ENCODE peak calls at places on chromosomes 2 and 18, in nine cellular contexts. R is posterior cingulate gyrus; C is tibial artery; N is foreskin fibroblast; G is T-helper 17 cell; I is Right ventricle myocardium superior; Y is SIG-M5; F is stimulated activated effector memory CD8-positive, alpha-beta T cell treated with anti-CD3 and anti-CD28 coated beads, Interleukin-12 subunit alpha, Interleukin-12 subunit beta, amount 100 ng/mL, for 72 hours; S is CD4-positive, alpha-beta T cell. P is an unnamed sample.

GRCh38 chr18:32929213-32929612 is 156.4 kb upstream of the KLHL14 start:
- DNase-seq in R (no peak), C (no peak), N (no peak), G (no peak), I (no peak), Y (no peak), F (no peak), S (no peak), P (no peak)

GRCh38 chr2:55500025-55500424 is 19.5 kb upstream of the CFAP36 start:
- DNase-seq in R (no peak), C (no peak), N (peak; percentile 38), G (no peak), I (no peak), Y (no peak), F (no peak), S (no peak), P (no peak)

GRCh38 chr2:127219716-127220090 is 396 bp downstream of the CYP27C1 start:
- DNase-seq in R (no peak), C (no peak), N (no peak), G (no peak), I (no peak), Y (no peak), F (no peak), S (no peak), P (no peak)

GRCh38 chr18:12417687-12418086 is 10.0 kb downstream of the PRELID3A start:
- DNase-seq in R (no peak), C (no peak), N (no peak), G (no peak), I (no peak), Y (no peak), F (no peak), S (no peak), P (no peak)

GRCh38 chr2:128867327-128867726 is 548.7 kb upstream of the HS6ST1 start:
- DNase-seq in R (no peak), C (no peak), N (no peak), G (no peak), I (no peak), Y (no peak), F (no peak), S (no peak), P (no peak)

GRCh38 chr2:224646242-224646846 is 61.2 kb upstream of the CUL3 start:
- DNase-seq in R (no peak), C (no peak), N (no peak), G (no peak), I (no peak), Y (no peak), F (no peak), S (no peak), P (no peak)

GRCh38 chr2:20935168-20935567 is 108.7 kb downstream of the APOB start:
- DNase-seq in R (no peak), C (no peak), N (no peak), G (no peak), I (no peak), Y (no peak), F (no peak), S (no peak), P (no peak)

GRCh38 chr2:18161681-18162080 is 283.2 kb downstream of the KCNS3 start:
- DNase-seq in R (no peak), C (no peak), N (no peak), G (no peak), I (no peak), Y (no peak), F (no peak), S (no peak), P (no peak)

GRCh38 chr2:73366060-73366459 is 19.6 kb upstream of the ALMS1 start:
- DNase-seq in R (no peak), C (no peak), N (no peak), G (no peak), I (no peak), Y (no peak), F (no peak), S (no peak), P (no peak)

GRCh38 chr2:41736105-41736567 is 311.7 kb upstream of the PKDCC start:
- DNase-seq in R (no peak), C (no peak), N (no peak), G (no peak), I (no peak), Y (peak; percentile 10), F (no peak), S (no peak), P (no peak)

GRCh38 chr18:8869696-8870095 is 164.3 kb downstream of the MTCL1 start:
- DNase-seq in R (no peak), C (no peak), N (no peak), G (no peak), I (no peak), Y (no peak), F (no peak), S (no peak), P (peak; percentile 65)

GRCh38 chr2:148853458-148853857 is 21.6 kb upstream of the KIF5C start:
- DNase-seq in R (no peak), C (no peak), N (no peak), G (no peak), I (no peak), Y (no peak), F (no peak), S (no peak), P (no peak)

GRCh38 chr2:88170472-88170892 is 336 bp downstream of the THNSL2 start:
- DNase-seq in R (peak; percentile 38), C (no peak), N (no peak), G (no peak), I (peak; percentile 52), Y (no peak), F (no peak), S (peak; percentile 13), P (no peak)

GRCh38 chr18:43159091-43159490 is 43.6 kb upstream of the RIT2 start:
- DNase-seq in R (no peak), C (no peak), N (peak; percentile 7), G (no peak), I (no peak), Y (no peak), F (no peak), S (no peak), P (peak; percentile 32)